ENCODE peak calls at places on chromosomes 3 and 15, in seven cellular contexts. O is uterus; R is progenitor cell of endocrine pancreas; M is fibroblast of lung; J is CD8-positive, alpha-beta T cell; F is body of pancreas; T is mesothelial cell of epicardium. S is an unnamed sample.

GRCh38 chr3:63886843-63887242 is 23.2 kb downstream of the ATXN7 start:
- DNase-seq in O (no peak), R (no peak), M (no peak), J (no peak), F (no peak), T (no peak), S (no peak)

GRCh38 chr3:191768421-191768820 is 307.5 kb downstream of the PYDC2 start:
- DNase-seq in O (no peak), R (no peak), M (no peak), J (no peak), F (no peak), T (no peak), S (no peak)

GRCh38 chr3:134476306-134476705 is 9.5 kb downstream of the ANAPC13 start:
- DNase-seq in O (no peak), R (no peak), M (no peak), J (no peak), F (no peak), T (no peak), S (no peak)

GRCh38 chr3:127452321-127452821 is 138.2 kb downstream of the TPRA1 start:
- DNase-seq in O (peak), R (no peak), M (no peak), J (no peak), F (no peak), T (peak), S (no peak)

GRCh38 chr15:36567445-36567844 is 12.0 kb upstream of the CDIN1 start:
- DNase-seq in O (no peak), R (no peak), M (no peak), J (no peak), F (no peak), T (no peak), S (no peak)

GRCh38 chr3:156461889-156462288 is 93.0 kb downstream of the SSR3 start:
- DNase-seq in O (no peak), R (no peak), M (no peak), J (no peak), F (no peak), T (no peak), S (no peak)

GRCh38 chr15:99452010-99452409 is 113.8 kb upstream of the MEF2A start:
- DNase-seq in O (no peak), R (no peak), M (no peak), J (peak), F (no peak), T (no peak), S (no peak)

GRCh38 chr3:53478166-53478830 is 16.1 kb upstream of the CACNA1D start:
- DNase-seq in O (no peak), R (no peak), M (no peak), J (no peak), F (peak), T (no peak), S (no peak)

GRCh38 chr3:100089802-100090668 is 24.3 kb downstream of the FILIP1L start:
- DNase-seq in O (peak), R (no peak), M (peak), J (no peak), F (no peak), T (no peak), S (no peak)

GRCh38 chr3:119259821-119260220 is 19.1 kb upstream of the B4GALT4 start:
- DNase-seq in O (no peak), R (no peak), M (no peak), J (no peak), F (no peak), T (no peak), S (no peak)

DNA sequence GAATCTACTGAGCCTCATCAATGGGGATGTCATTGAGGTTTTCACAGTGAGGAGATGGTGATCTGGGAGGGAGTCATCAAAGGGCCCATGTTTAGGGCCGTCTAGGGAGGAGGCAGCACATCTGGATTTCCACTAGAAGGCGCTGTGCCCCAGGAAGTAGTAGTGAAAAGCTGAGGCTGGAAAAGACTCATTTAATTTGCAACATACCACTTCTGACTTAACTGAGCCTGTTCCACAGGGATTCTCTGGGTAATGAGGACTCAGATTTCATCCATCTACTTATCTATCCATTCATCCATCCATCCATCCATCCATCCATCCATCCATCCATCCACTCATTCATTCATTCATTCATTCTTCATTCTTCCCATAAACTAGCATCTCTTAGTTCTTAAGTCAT is 17.4 kb upstream of the SHF start:
- DNase-seq in O (no peak), R (peak), M (peak), J (no peak), F (peak), T (no peak), S (peak)
- TF ChIP-seq CTCF in O (peak), R (peak), M (peak), J (peak), F (peak), T (peak), S (peak)

DNA sequence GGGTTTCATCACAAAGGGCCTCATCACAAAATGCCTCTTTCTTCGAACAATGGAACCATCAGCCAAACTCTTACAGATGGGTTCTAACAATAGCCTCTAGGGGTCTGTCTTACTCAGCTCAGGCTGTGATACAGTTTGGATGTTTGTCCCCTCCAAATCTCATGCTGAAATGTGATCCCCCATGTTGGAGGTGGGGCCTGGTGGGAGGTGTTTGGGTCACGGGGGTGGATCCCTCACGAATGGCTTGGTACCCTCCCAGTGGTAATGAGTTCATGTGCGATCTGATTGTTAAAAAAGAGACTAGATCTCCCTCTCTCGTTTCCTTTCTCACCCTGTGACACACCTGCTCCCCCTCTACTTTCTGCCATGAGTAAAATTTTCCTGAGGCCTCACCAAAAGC is 47.9 kb upstream of the LIPC start:
- DNase-seq in O (no peak), R (no peak), M (no peak), J (no peak), F (no peak), T (no peak), S (no peak)
- TF ChIP-seq CTCF in O (no peak), R (no peak), M (no peak), J (no peak), F (no peak), T (no peak), S (no peak)

GRCh38 chr3:72891053-72891855 is 3.4 kb downstream of the GXYLT2 start:
- DNase-seq in O (peak), R (no peak), M (peak), J (no peak), F (peak), T (no peak), S (no peak)
- TF ChIP-seq CTCF in O (peak), R (no peak), M (no peak), J (no peak), F (no peak), T (no peak), S (no peak)

GRCh38 chr15:46502668-46503067 is 867.8 kb downstream of the SQOR start:
- DNase-seq in O (no peak), R (no peak), M (no peak), J (no peak), F (no peak), T (no peak), S (no peak)
- TF ChIP-seq CTCF in O (no peak), R (no peak), M (no peak), J (no peak), F (peak), T (no peak), S (peak)

DNA sequence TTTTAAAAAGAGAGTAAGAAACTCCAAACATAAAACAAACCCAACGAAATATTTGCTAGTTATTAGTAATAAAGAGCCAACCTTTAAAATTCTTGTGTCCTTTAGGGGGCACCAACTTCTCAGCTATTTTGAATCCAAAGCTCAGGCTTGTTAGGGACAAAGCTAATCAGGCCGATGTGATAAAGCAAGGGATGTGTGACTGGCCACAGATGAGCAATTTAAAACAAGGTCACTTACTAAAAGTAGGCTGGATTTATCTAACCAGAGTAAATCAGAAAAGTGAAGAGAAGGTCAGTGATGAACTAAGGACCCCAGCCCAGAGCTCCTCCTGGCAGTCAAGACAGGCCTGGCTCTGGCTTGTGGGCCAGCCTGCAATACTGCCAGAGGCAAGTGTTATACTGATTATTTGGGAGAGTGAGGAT is 108.5 kb downstream of the CYP19A1 start:
- DNase-seq in O (no peak), R (no peak), M (peak), J (no peak), F (peak), T (no peak), S (no peak)
- TF ChIP-seq CTCF in O (peak), R (peak), M (no peak), J (no peak), F (peak), T (peak), S (peak)

GRCh38 chr3:171838218-171838720 is 4.9 kb upstream of the TMEM212 start:
- DNase-seq in O (peak), R (no peak), M (peak), J (no peak), F (peak), T (no peak), S (no peak)
- TF ChIP-seq CTCF in O (no peak), R (no peak), M (no peak), J (no peak), F (no peak), T (no peak), S (no peak)

GRCh38 chr3:12891985-12892839 is 50.8 kb upstream of the RPL32 start:
- DNase-seq in O (peak), R (peak), M (peak), J (peak), F (peak), T (no peak), S (no peak)
- TF ChIP-seq CTCF in O (peak), R (peak), M (peak), J (peak), F (peak), T (peak), S (peak)

DNA sequence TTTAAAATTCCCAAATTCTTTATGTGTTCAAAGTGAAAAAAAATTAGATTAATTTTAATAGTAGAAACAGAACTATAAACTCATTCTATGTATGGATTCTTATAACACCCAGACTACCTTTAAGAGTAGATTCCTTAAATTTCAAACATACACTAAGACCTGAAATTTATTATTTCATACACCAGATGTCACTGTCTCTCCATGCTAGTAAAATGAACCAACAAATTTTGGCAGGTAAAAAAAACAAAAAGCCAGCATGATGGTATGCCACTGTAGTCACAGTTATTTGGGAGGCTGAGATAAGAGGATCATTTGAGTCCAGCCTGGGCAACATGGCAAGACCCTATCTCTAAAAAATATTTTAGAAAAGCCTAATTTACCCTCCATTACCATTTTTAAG is 461.3 kb upstream of the NAALADL2 start:
- DNase-seq in O (no peak), R (no peak), M (peak), J (no peak), F (no peak), T (no peak), S (no peak)
- TF ChIP-seq CTCF in O (peak), R (peak), M (peak), J (no peak), F (peak), T (no peak), S (peak)

GRCh38 chr3:184183679-184184078 is 2.3 kb upstream of the ABCF3 start:
- DNase-seq in O (no peak), R (no peak), M (no peak), J (no peak), F (no peak), T (no peak), S (no peak)

GRCh38 chr3:184186184-184186901 is at the start of gene ABCF3:
- DNase-seq in O (peak), R (no peak), M (peak), J (no peak), F (peak), T (no peak), S (no peak)

GRCh38 chr3:184186902-184187207 is 856 bp downstream of the ABCF3 start:
- DNase-seq in O (no peak), R (no peak), M (no peak), J (no peak), F (no peak), T (no peak), S (no peak)

GRCh38 chr3:184184546-184185234 is 1.3 kb upstream of the ABCF3 start:
- DNase-seq in O (no peak), R (no peak), M (no peak), J (no peak), F (no peak), T (no peak), S (no peak)

GRCh38 chr3:184185461-184186183 is 377 bp upstream of the ABCF3 start:
- DNase-seq in O (peak), R (peak), M (peak), J (peak), F (peak), T (peak), S (peak)
- TF ChIP-seq CTCF in O (no peak), R (no peak), M (no peak), J (no peak), F (no peak), T (no peak), S (no peak)